ENCODE peak calls at places on chromosome X, in five cellular contexts. One of them, this sample, is unnamed.

GRCh38 chrX:39941332-39941920 is 156.3 kb downstream of the BCOR start:
- DNase-seq in uterus: no peak
- DNase-seq in GM04504: no peak
- DNase-seq in activated naive CD4-positive, alpha-beta T cell treated with anti-CD3 and anti-CD28 coated beads for 36 hours: no peak
- DNase-seq in progenitor cell of endocrine pancreas: no peak
- DNase-seq in this sample: no peak

GRCh38 chrX:44306336-44306735 is 37.1 kb downstream of the EFHC2 start:
- DNase-seq in uterus: no peak
- DNase-seq in GM04504: no peak
- DNase-seq in activated naive CD4-positive, alpha-beta T cell treated with anti-CD3 and anti-CD28 coated beads for 36 hours: no peak
- DNase-seq in progenitor cell of endocrine pancreas: no peak
- DNase-seq in this sample: no peak

GRCh38 chrX:116317409-116317808 is 119.0 kb upstream of the SLC6A14 start:
- DNase-seq in uterus: no peak
- DNase-seq in GM04504: no peak
- DNase-seq in activated naive CD4-positive, alpha-beta T cell treated with anti-CD3 and anti-CD28 coated beads for 36 hours: no peak
- DNase-seq in progenitor cell of endocrine pancreas: no peak
- DNase-seq in this sample: no peak

GRCh38 chrX:136130931-136131843 is 16.1 kb upstream of the FHL1 start:
- DNase-seq in uterus: no peak
- DNase-seq in GM04504: peak; percentile 56
- DNase-seq in activated naive CD4-positive, alpha-beta T cell treated with anti-CD3 and anti-CD28 coated beads for 36 hours: peak; percentile 19
- DNase-seq in progenitor cell of endocrine pancreas: no peak
- DNase-seq in this sample: no peak

GRCh38 chrX:154815274-154815818 is 10.1 kb upstream of the MPP1 start:
- DNase-seq in uterus: no peak
- DNase-seq in GM04504: no peak
- DNase-seq in activated naive CD4-positive, alpha-beta T cell treated with anti-CD3 and anti-CD28 coated beads for 36 hours: no peak
- DNase-seq in progenitor cell of endocrine pancreas: no peak
- DNase-seq in this sample: no peak

GRCh38 chrX:110156167-110156754 is 153.3 kb downstream of the TMEM164 start:
- DNase-seq in uterus: no peak
- DNase-seq in GM04504: no peak
- DNase-seq in activated naive CD4-positive, alpha-beta T cell treated with anti-CD3 and anti-CD28 coated beads for 36 hours: no peak
- DNase-seq in progenitor cell of endocrine pancreas: no peak
- DNase-seq in this sample: no peak

GRCh38 chrX:138504254-138504653 is 207.3 kb downstream of the FGF13 start:
- DNase-seq in uterus: no peak
- DNase-seq in GM04504: no peak
- DNase-seq in activated naive CD4-positive, alpha-beta T cell treated with anti-CD3 and anti-CD28 coated beads for 36 hours: no peak
- DNase-seq in progenitor cell of endocrine pancreas: no peak
- DNase-seq in this sample: no peak

GRCh38 chrX:56968980-56969379 is 26.4 kb downstream of the SPIN3 start:
- DNase-seq in uterus: no peak
- DNase-seq in GM04504: no peak
- DNase-seq in activated naive CD4-positive, alpha-beta T cell treated with anti-CD3 and anti-CD28 coated beads for 36 hours: no peak
- DNase-seq in progenitor cell of endocrine pancreas: no peak
- DNase-seq in this sample: no peak

GRCh38 chrX:108224727-108225455 is 133.3 kb downstream of the ATG4A start:
- DNase-seq in uterus: no peak
- DNase-seq in GM04504: peak; percentile 1
- DNase-seq in activated naive CD4-positive, alpha-beta T cell treated with anti-CD3 and anti-CD28 coated beads for 36 hours: no peak
- DNase-seq in progenitor cell of endocrine pancreas: peak; percentile 14
- DNase-seq in this sample: no peak

GRCh38 chrX:150844016-150844415 is 54.5 kb downstream of the CD99L2 start:
- DNase-seq in uterus: no peak
- DNase-seq in GM04504: no peak
- DNase-seq in activated naive CD4-positive, alpha-beta T cell treated with anti-CD3 and anti-CD28 coated beads for 36 hours: no peak
- DNase-seq in progenitor cell of endocrine pancreas: no peak
- DNase-seq in this sample: no peak

GRCh38 chrX:48497871-48498270 is 10.9 kb upstream of the PORCN start:
- DNase-seq in uterus: no peak
- DNase-seq in GM04504: no peak
- DNase-seq in activated naive CD4-positive, alpha-beta T cell treated with anti-CD3 and anti-CD28 coated beads for 36 hours: no peak
- DNase-seq in progenitor cell of endocrine pancreas: no peak
- DNase-seq in this sample: no peak

GRCh38 chrX:3159995-3160715 is 118.9 kb downstream of the ARSF start:
- DNase-seq in uterus: no peak
- DNase-seq in GM04504: no peak
- DNase-seq in activated naive CD4-positive, alpha-beta T cell treated with anti-CD3 and anti-CD28 coated beads for 36 hours: no peak
- DNase-seq in progenitor cell of endocrine pancreas: no peak
- DNase-seq in this sample: no peak

GRCh38 chrX:42686296-42686695 is 91.7 kb downstream of the PPP1R2C start:
- DNase-seq in uterus: no peak
- DNase-seq in GM04504: no peak
- DNase-seq in activated naive CD4-positive, alpha-beta T cell treated with anti-CD3 and anti-CD28 coated beads for 36 hours: no peak
- DNase-seq in progenitor cell of endocrine pancreas: no peak
- DNase-seq in this sample: no peak

GRCh38 chrX:136636121-136636520 is 11.8 kb upstream of the CD40LG start:
- DNase-seq in uterus: no peak
- DNase-seq in GM04504: no peak
- DNase-seq in activated naive CD4-positive, alpha-beta T cell treated with anti-CD3 and anti-CD28 coated beads for 36 hours: no peak
- DNase-seq in progenitor cell of endocrine pancreas: no peak
- DNase-seq in this sample: no peak

GRCh38 chrX:71052721-71053120 is 15.4 kb downstream of the SNX12 start:
- DNase-seq in uterus: no peak
- DNase-seq in GM04504: no peak
- DNase-seq in activated naive CD4-positive, alpha-beta T cell treated with anti-CD3 and anti-CD28 coated beads for 36 hours: no peak
- DNase-seq in progenitor cell of endocrine pancreas: no peak
- DNase-seq in this sample: no peak

GRCh38 chrX:150544222-150544787 is 24.1 kb upstream of the MTM1 start:
- DNase-seq in uterus: no peak
- DNase-seq in GM04504: no peak
- DNase-seq in activated naive CD4-positive, alpha-beta T cell treated with anti-CD3 and anti-CD28 coated beads for 36 hours: peak; percentile 44
- DNase-seq in progenitor cell of endocrine pancreas: no peak
- DNase-seq in this sample: no peak

GRCh38 chrX:154542723-154543424 is 3.8 kb downstream of the G6PD start:
- DNase-seq in uterus: no peak
- DNase-seq in GM04504: no peak
- DNase-seq in activated naive CD4-positive, alpha-beta T cell treated with anti-CD3 and anti-CD28 coated beads for 36 hours: peak; percentile 57
- DNase-seq in progenitor cell of endocrine pancreas: no peak
- DNase-seq in this sample: peak; percentile 59

This sample was measured in stimulated activated effector memory CD8-positive, alpha-beta T cell treated with anti-CD3 and anti-CD28 coated beads, Interleukin-12 subunit alpha, Interleukin-12 subunit beta, amount 100 ng/mL, for 72 hours.